ENCODE peak calls at places on chromosomes 6 and 20, in six cellular contexts. U, G, X, I, T and O are unnamed samples.
A peak's percentile ranks its signal among the peaks of the same experiment; 100 is the strongest.

GRCh38 chr20:49635171-49635570 is 67.2 kb upstream of the PTGIS start:
- DNase-seq in I (no peak), U (peak; percentile 69), G (no peak), X (no peak), T (no peak), O (no peak)

GRCh38 chr6:33217246-33217645 is 8.9 kb downstream of the RING1 start:
- DNase-seq in I (no peak), U (no peak), T (no peak), G (no peak), X (peak; percentile 85), O (no peak)

GRCh38 chr20:4912380-4913142 is 88.7 kb downstream of the SLC23A2 start:
- DNase-seq in G (no peak), X (no peak), T (no peak), I (no peak), U (no peak), O (no peak)

GRCh38 chr6:135274561-135275293 is 93.6 kb downstream of the MYB start:
- DNase-seq in T (no peak), I (no peak), G (no peak), U (no peak), X (no peak), O (no peak)

GRCh38 chr6:84731901-84732300 is 32.5 kb downstream of the TBX18 start:
- DNase-seq in G (no peak), T (no peak), X (no peak), U (no peak), I (no peak), O (peak; percentile 26)

GRCh38 chr6:43129434-43130194 is 41.5 kb upstream of the SRF start:
- DNase-seq in T (no peak), G (peak; percentile 73), X (no peak), U (no peak), I (peak; percentile 11), O (peak; percentile 64)

GRCh38 chr20:32415494-32415893 is 57.4 kb downstream of the ASXL1 start:
- DNase-seq in I (no peak), T (no peak), U (no peak), X (no peak), G (no peak), O (no peak)

GRCh38 chr6:31582230-31582601 is at the start of gene LTB:
- DNase-seq in U (no peak), X (no peak), I (no peak), G (no peak), T (no peak), O (no peak)

GRCh38 chr6:40789143-40789764 is 202.1 kb upstream of the LRFN2 start:
- DNase-seq in U (no peak), I (no peak), X (no peak), G (no peak), T (no peak), O (no peak)

GRCh38 chr6:165055231-165055630 is 254.2 kb downstream of the C6orf118 start:
- DNase-seq in X (peak; percentile 74), G (peak; percentile 60), T (no peak), U (no peak), I (no peak), O (peak; percentile 15)

GRCh38 chr20:14401479-14402138 is 64.2 kb upstream of the FLRT3 start:
- DNase-seq in T (no peak), G (no peak), I (peak; percentile 70), X (no peak), U (no peak), O (no peak)

GRCh38 chr20:62723351-62723750 is 14.7 kb downstream of the NTSR1 start:
- DNase-seq in G (peak; percentile 56), X (no peak), I (peak; percentile 17), T (no peak), U (peak; percentile 46), O (no peak)

GRCh38 chr6:52697903-52698302 is 27.0 kb downstream of the TMEM14A start:
- DNase-seq in X (peak; percentile 52), G (no peak), U (no peak), T (no peak), I (no peak), O (peak; percentile 40)

GRCh38 chr6:151564654-151565053 is 70.8 kb downstream of the CCDC170 start:
- DNase-seq in T (no peak), G (no peak), U (no peak), I (no peak), X (no peak), O (no peak)

GRCh38 chr20:38434310-38434741 is 802 bp downstream of the SNHG17 start:
- DNase-seq in T (no peak), X (peak; percentile 21), U (peak; percentile 42), I (no peak), G (no peak), O (peak; percentile 36)

GRCh38 chr6:17385660-17386059 is 7.7 kb upstream of the CAP2 start:
- DNase-seq in X (peak; percentile 80), U (no peak), G (no peak), T (no peak), I (no peak), O (peak; percentile 51)

GRCh38 chr6:105993769-105994521 is 92.2 kb upstream of the PRDM1 start:
- DNase-seq in I (no peak), T (peak; percentile 20), G (peak; percentile 50), X (peak; percentile 50), U (peak; percentile 57), O (peak; percentile 54)

GRCh38 chr6:44667668-44668390 is 280.3 kb downstream of the CDC5L start:
- DNase-seq in T (peak; percentile 74), X (no peak), G (peak; percentile 70), I (no peak), U (no peak), O (peak; percentile 24)

GRCh38 chr6:166612471-166612881 is 14.6 kb downstream of the RPS6KA2 start:
- DNase-seq in U (no peak), I (no peak), T (no peak), X (no peak), G (no peak), O (no peak)

GRCh38 chr20:6157345-6157744 is 34.5 kb upstream of the FERMT1 start:
- DNase-seq in X (peak; percentile 24), T (no peak), G (no peak), I (no peak), U (no peak), O (no peak)

GRCh38 chr6:9467746-9468145 is 947.1 kb downstream of the TFAP2A start:
- DNase-seq in I (peak; percentile 35), G (peak; percentile 23), X (peak; percentile 11), T (peak; percentile 88), U (no peak), O (peak; percentile 53)

GRCh38 chr6:17589402-17590116 is 10.5 kb upstream of the FAM8A1 start:
- DNase-seq in I (peak; percentile 37), X (peak; percentile 96), T (peak; percentile 84), U (no peak), G (peak; percentile 88), O (peak; percentile 68)

GRCh38 chr6:160996316-160996715 is 4.7 kb downstream of the MAP3K4 start:
- DNase-seq in I (no peak), X (peak; percentile 86), T (no peak), G (no peak), U (no peak), O (peak; percentile 73)

GRCh38 chr6:145977881-145978280 is 13.7 kb upstream of the SHPRH start:
- DNase-seq in U (no peak), I (no peak), G (no peak), T (no peak), X (no peak), O (no peak)

GRCh38 chr6:89204096-89204495 is 13.1 kb downstream of the GABRR1 start:
- DNase-seq in I (no peak), G (no peak), T (no peak), X (no peak), U (no peak), O (no peak)

GRCh38 chr20:20743511-20744169 is 31.2 kb upstream of the RALGAPA2 start:
- DNase-seq in X (no peak), U (peak; percentile 88), T (no peak), I (peak; percentile 92), G (peak; percentile 75), O (peak; percentile 88)

GRCh38 chr20:6039766-6040165 is 14.1 kb downstream of the LRRN4 start:
- DNase-seq in U (no peak), I (no peak), X (no peak), G (no peak), T (no peak), O (no peak)

GRCh38 chr20:47038581-47039560 is 144.2 kb downstream of the EYA2 start:
- DNase-seq in X (no peak), G (no peak), T (no peak), I (no peak), U (peak; percentile 55), O (no peak)

GRCh38 chr20:14997791-14998190 is 660.4 kb upstream of the FLRT3 start:
- DNase-seq in T (peak; percentile 78), I (no peak), G (peak; percentile 65), X (peak; percentile 91), U (no peak), O (peak; percentile 28)

GRCh38 chr20:44662256-44662655 is 10.8 kb upstream of the ADA start:
- DNase-seq in G (no peak), T (no peak), X (no peak), U (no peak), I (no peak), O (no peak)

GRCh38 chr6:138038148-138038870 is 68.9 kb downstream of the PERP start:
- DNase-seq in G (no peak), U (no peak), I (peak; percentile 17), X (no peak), T (no peak), O (no peak)

GRCh38 chr6:126923807-126924206 is 194.7 kb upstream of the RSPO3 start:
- DNase-seq in X (no peak), I (no peak), G (peak; percentile 7), T (no peak), U (no peak), O (no peak)

GRCh38 chr20:15889073-15889923 is 684.0 kb downstream of the KIF16B start:
- DNase-seq in U (no peak), T (peak; percentile 71), I (no peak), X (no peak), G (peak; percentile 41), O (no peak)

GRCh38 chr6:42511803-42512422 is 51.9 kb upstream of the UBR2 start:
- DNase-seq in U (no peak), I (no peak), X (peak; percentile 32), T (no peak), G (peak; percentile 19), O (peak; percentile 64)

GRCh38 chr6:1326535-1327121 is 14.7 kb downstream of the FOXQ1 start:
- DNase-seq in I (no peak), X (no peak), G (no peak), T (no peak), U (no peak), O (no peak)